ENCODE peak calls at places on chromosomes 2 and 18, in eight cellular contexts. X is AG04449; A is CD8-positive, alpha-beta T cell; Z is NCI-H774; N is adrenal gland; L is EL; E is OCI-LY7; C is SJCRH30. P is an unnamed sample.

GRCh38 chr2:203404996-203405395 is 76.8 kb downstream of the ABI2 start:
- DNase-seq in C (no peak), N (no peak), Z (no peak), E (no peak), X (no peak), A (no peak), L (peak; percentile 27), P (no peak)

GRCh38 chr2:31256611-31257382 is 22.8 kb downstream of the EHD3 start:
- DNase-seq in Z (no peak), C (no peak), X (no peak), A (no peak), L (no peak), E (peak; percentile 61), N (no peak), P (no peak)

GRCh38 chr18:26471027-26471426 is 77.3 kb downstream of the KCTD1 start:
- DNase-seq in C (no peak), E (no peak), L (peak; percentile 53), A (no peak), N (no peak), X (no peak), Z (no peak), P (no peak)

GRCh38 chr2:120108049-120108448 is 95.2 kb downstream of the EPB41L5 start:
- DNase-seq in A (no peak), X (peak; percentile 17), C (peak; percentile 6), L (peak; percentile 70), Z (peak; percentile 56), E (no peak), N (peak; percentile 40), P (no peak)

GRCh38 chr2:75954761-75955160 is 244.0 kb upstream of the GCFC2 start:
- DNase-seq in C (no peak), E (no peak), X (no peak), Z (no peak), A (no peak), N (no peak), L (no peak), P (no peak)

GRCh38 chr18:9869713-9870430 is 15.9 kb upstream of the TXNDC2 start:
- DNase-seq in E (peak; percentile 13), A (no peak), Z (no peak), N (peak; percentile 84), L (peak; percentile 85), X (no peak), C (no peak), P (no peak)

GRCh38 chr18:26185267-26185666 is 41.0 kb upstream of the TAF4B start:
- DNase-seq in X (no peak), C (no peak), A (no peak), Z (no peak), L (no peak), E (no peak), N (no peak), P (no peak)

GRCh38 chr2:233183869-233184418 is 67.5 kb upstream of the ATG16L1 start:
- DNase-seq in E (no peak), N (no peak), L (no peak), C (no peak), A (no peak), X (no peak), Z (no peak), P (no peak)

GRCh38 chr2:186256540-186256939 is 229.5 kb upstream of the ZC3H15 start:
- DNase-seq in L (peak; percentile 35), C (peak; percentile 38), Z (peak; percentile 6), E (peak; percentile 19), A (no peak), N (no peak), X (no peak), P (no peak)

GRCh38 chr2:6865346-6866238 is at the start of gene CMPK2:
- DNase-seq in L (peak; percentile 70), X (no peak), Z (peak; percentile 44), N (peak; percentile 77), E (peak; percentile 41), A (peak; percentile 65), C (no peak), P (peak; percentile 71)

GRCh38 chr2:119352357-119352756 is 14.3 kb downstream of the C2orf76 start:
- DNase-seq in E (peak; percentile 97), Z (no peak), X (no peak), N (no peak), C (no peak), L (no peak), A (no peak), P (no peak)

GRCh38 chr2:221463235-221463896 is 108.7 kb downstream of the EPHA4 start:
- DNase-seq in Z (no peak), E (no peak), N (no peak), X (no peak), L (no peak), C (no peak), A (no peak), P (no peak)

GRCh38 chr2:43228341-43228751 is 1.9 kb upstream of the ZFP36L2 start:
- DNase-seq in E (peak; percentile 33), Z (no peak), C (no peak), X (no peak), L (no peak), N (no peak), A (no peak), P (no peak)

GRCh38 chr2:69033427-69034095 is 20.6 kb downstream of the ANTXR1 start:
- DNase-seq in A (no peak), X (no peak), L (no peak), N (no peak), C (no peak), E (no peak), Z (no peak), P (no peak)

GRCh38 chr2:120177011-120177621 is 46.1 kb downstream of the TMEM185B start:
- DNase-seq in E (peak; percentile 95), A (peak; percentile 71), N (peak; percentile 25), Z (no peak), X (no peak), L (no peak), C (no peak), P (peak; percentile 61)

GRCh38 chr2:52238782-52239181 is 1206.8 kb upstream of the NRXN1 start:
- DNase-seq in Z (no peak), X (no peak), N (no peak), C (no peak), E (peak; percentile 69), A (no peak), L (no peak), P (no peak)

GRCh38 chr2:182650704-182651103 is 65.4 kb upstream of the DNAJC10 start:
- DNase-seq in E (peak; percentile 36), N (no peak), C (no peak), Z (peak; percentile 24), X (peak; percentile 34), A (no peak), L (peak; percentile 59), P (no peak)

GRCh38 chr2:186530314-186530713 is 44.3 kb downstream of the ZC3H15 start:
- DNase-seq in A (no peak), Z (no peak), N (no peak), X (no peak), E (no peak), L (no peak), C (no peak), P (no peak)

GRCh38 chr2:199261221-199261620 is 196.5 kb downstream of the SATB2 start:
- DNase-seq in C (peak; percentile 31), E (no peak), Z (no peak), N (peak; percentile 33), A (no peak), L (peak; percentile 72), X (peak; percentile 50), P (no peak)

GRCh38 chr18:76350134-76351025 is 144.7 kb downstream of the ZNF516 start:
- DNase-seq in Z (no peak), X (no peak), N (peak; percentile 19), C (no peak), A (no peak), L (no peak), E (no peak), P (no peak)

GRCh38 chr2:208062113-208062512 is 36.8 kb upstream of the PLEKHM3 start:
- DNase-seq in C (peak; percentile 34), E (peak; percentile 44), N (no peak), A (no peak), X (no peak), Z (no peak), L (peak; percentile 38), P (no peak)

GRCh38 chr2:11692966-11693521 is 23.0 kb upstream of the NTSR2 start:
- DNase-seq in N (peak; percentile 78), E (peak; percentile 79), X (no peak), A (peak; percentile 54), L (peak; percentile 64), C (peak; percentile 58), Z (peak; percentile 56), P (peak; percentile 56)

GRCh38 chr2:99249951-99250350 is 5.5 kb downstream of the LYG2 start:
- DNase-seq in Z (no peak), X (no peak), E (no peak), C (no peak), N (no peak), A (no peak), L (no peak), P (no peak)

GRCh38 chr2:190867182-190867581 is 13.4 kb upstream of the GLS start:
- DNase-seq in X (peak; percentile 66), A (no peak), E (no peak), N (no peak), L (peak; percentile 75), C (no peak), Z (no peak), P (no peak)

GRCh38 chr2:240503375-240503774 is 54.4 kb downstream of the ANKMY1 start:
- DNase-seq in A (no peak), E (no peak), C (no peak), L (no peak), X (no peak), Z (no peak), N (peak; percentile 16), P (no peak)

GRCh38 chr2:217710218-217710565 is 292.6 kb downstream of the TNS1 start:
- DNase-seq in L (peak; percentile 86), N (no peak), X (peak; percentile 88), Z (no peak), E (no peak), C (peak; percentile 12), A (no peak), P (no peak)

GRCh38 chr2:188695953-188696352 is 278.2 kb upstream of the COL3A1 start:
- DNase-seq in C (peak; percentile 69), N (no peak), X (peak; percentile 41), E (no peak), A (no peak), L (peak; percentile 77), Z (no peak), P (no peak)

GRCh38 chr2:26772064-26773001 is 8.2 kb downstream of the SLC35F6 start:
- DNase-seq in X (no peak), C (peak; percentile 66), A (peak; percentile 31), N (peak; percentile 94), L (peak; percentile 77), Z (no peak), E (no peak), P (peak; percentile 15)

GRCh38 chr18:32624182-32624723 is 148.6 kb downstream of the KLHL14 start:
- DNase-seq in N (no peak), X (no peak), Z (no peak), A (no peak), L (no peak), C (no peak), E (no peak), P (no peak)

GRCh38 chr2:150486539-150487484 is 655 bp downstream of the RND3 start:
- DNase-seq in A (no peak), Z (peak; percentile 40), E (no peak), N (peak; percentile 61), L (no peak), X (no peak), C (peak; percentile 49), P (no peak)

GRCh38 chr2:168044579-168044978 is 202.8 kb downstream of the STK39 start:
- DNase-seq in N (no peak), C (no peak), Z (no peak), L (no peak), E (no peak), A (no peak), X (no peak), P (no peak)

GRCh38 chr18:70256184-70256583 is 32.7 kb upstream of the SOCS6 start:
- DNase-seq in Z (no peak), N (no peak), C (no peak), E (no peak), X (no peak), A (no peak), L (no peak), P (no peak)

GRCh38 chr2:164770421-164770916 is 71.2 kb downstream of the COBLL1 start:
- DNase-seq in C (no peak), X (no peak), E (no peak), A (no peak), L (no peak), Z (no peak), N (no peak), P (no peak)

GRCh38 chr2:217394510-217395351 is 534.9 kb upstream of the TNP1 start:
- DNase-seq in L (peak; percentile 37), N (no peak), C (no peak), E (no peak), A (no peak), X (no peak), Z (no peak), P (no peak)

P was measured in T-helper 9 cell.